ENCODE peak calls at places on chromosomes 11 and 22, in ten cellular contexts. T, U, Y, R, P, B, O, Z, Q and A are unnamed samples.

GRCh38 chr11:14408612-14409011 is 49.6 kb upstream of the RRAS2 start:
- DNase-seq in T (no peak), U (no peak), Y (no peak), R (no peak), P (no peak), B (no peak), O (no peak), Z (no peak), Q (no peak), A (no peak)

GRCh38 chr22:39716534-39716933 is 146.0 kb downstream of the CACNA1I start:
- DNase-seq in T (no peak), U (peak), Y (no peak), R (no peak), P (no peak), B (no peak), O (peak), Z (peak), Q (no peak), A (peak)

GRCh38 chr11:32391479-32391878 is 43.9 kb downstream of the WT1 start:
- DNase-seq in T (no peak), U (no peak), Y (no peak), R (no peak), P (no peak), B (no peak), O (no peak), Z (no peak), Q (no peak), A (no peak)

GRCh38 chr22:31079095-31079642 is 1.9 kb upstream of the SMTN start:
- DNase-seq in T (no peak), U (no peak), Y (no peak), R (no peak), P (no peak), B (no peak), O (no peak), Z (peak), Q (peak), A (no peak)

GRCh38 chr11:64863381-64864060 is 14.9 kb downstream of the EHD1 start:
- DNase-seq in T (no peak), U (peak), Y (no peak), R (no peak), P (no peak), B (no peak), O (no peak), Z (peak), Q (no peak), A (no peak)

GRCh38 chr11:85725510-85726258 is 39.7 kb upstream of the CCDC89 start:
- DNase-seq in T (no peak), U (no peak), Y (no peak), R (no peak), P (no peak), B (no peak), O (no peak), Z (no peak), Q (peak), A (no peak)

GRCh38 chr11:93993747-93994146 is 27.4 kb upstream of the HEPHL1 start:
- DNase-seq in T (no peak), U (no peak), Y (no peak), R (no peak), P (no peak), B (no peak), O (no peak), Z (no peak), Q (no peak), A (no peak)

GRCh38 chr11:102467080-102467708 is 14.6 kb upstream of the TMEM123 start:
- DNase-seq in T (no peak), U (no peak), Y (no peak), R (no peak), P (no peak), B (no peak), O (no peak), Z (no peak), Q (no peak), A (no peak)

GRCh38 chr11:117230286-117230961 is 1.4 kb downstream of the PCSK7 start:
- DNase-seq in T (peak), U (peak), Y (no peak), R (peak), P (no peak), B (no peak), O (no peak), Z (no peak), Q (no peak), A (no peak)

GRCh38 chr22:35521358-35522264 is 19.0 kb upstream of the RASD2 start:
- DNase-seq in T (no peak), U (no peak), Y (no peak), R (no peak), P (peak), B (no peak), O (no peak), Z (no peak), Q (no peak), A (no peak)

GRCh38 chr11:60971520-60971919 is at the start of gene CD6:
- DNase-seq in T (peak), U (no peak), Y (no peak), R (peak), P (no peak), B (peak), O (no peak), Z (no peak), Q (no peak), A (no peak)

GRCh38 chr11:134244593-134244992 is 8.6 kb downstream of the THYN1 start:
- DNase-seq in T (no peak), U (no peak), Y (no peak), R (no peak), P (no peak), B (no peak), O (no peak), Z (peak), Q (peak), A (peak)